ENCODE peak calls at places on chromosomes 16 and 17, in ten cellular contexts. G, J, K, R, A, S, M, E, P and B are unnamed samples. For H3K4me1, the result is how much of the 10 kb centered on the place peaks cover.

GRCh38 chr17:75720656-75721462 is at the start of gene ITGB4:
- DNase-seq in G (no peak), J (no peak), K (peak), R (no peak), A (peak), S (peak), M (no peak), E (no peak), P (peak), B (no peak)

GRCh38 chr17:58232707-58233156 is 5.7 kb upstream of the LPO start:
- DNase-seq in G (no peak), J (no peak), K (no peak), R (no peak), A (no peak), S (no peak), M (no peak), E (peak), P (no peak), B (no peak)

GRCh38 chr17:42814633-42815399 is 9.3 kb downstream of the BECN1 start:
- DNase-seq in G (no peak), J (no peak), K (no peak), R (no peak), A (no peak), S (no peak), M (no peak), E (peak), P (no peak), B (no peak)

GRCh38 chr16:10256855-10257641 is 74.8 kb upstream of the GRIN2A start:
- DNase-seq in G (no peak), J (peak), K (no peak), R (no peak), A (peak), S (peak), M (peak), E (no peak), P (no peak), B (no peak)

GRCh38 chr16:86353934-86354333 is 156.4 kb upstream of the FOXF1 start:
- DNase-seq in G (no peak), J (no peak), K (no peak), R (no peak), A (no peak), S (no peak), M (no peak), E (no peak), P (no peak), B (no peak)

GRCh38 chr16:28898266-28898665 is 20.0 kb downstream of the ATP2A1 start:
- DNase-seq in G (no peak), J (no peak), K (no peak), R (no peak), A (no peak), S (no peak), M (no peak), E (no peak), P (no peak), B (no peak)

GRCh38 chr17:40806131-40806530 is 6.4 kb upstream of the KRT28 start:
- DNase-seq in G (no peak), J (no peak), K (no peak), R (no peak), A (no peak), S (no peak), M (no peak), E (no peak), P (no peak), B (no peak)

GRCh38 chr16:3469736-3470135 is 25.6 kb downstream of the C16orf90 start:
- DNase-seq in G (no peak), J (no peak), K (no peak), R (no peak), A (no peak), S (no peak), M (no peak), E (no peak), P (no peak), B (no peak)

GRCh38 chr16:47046726-47047602 is 73.5 kb upstream of the DNAJA2 start:
- DNase-seq in G (no peak), J (no peak), K (no peak), R (no peak), A (no peak), S (no peak), M (no peak), E (no peak), P (no peak), B (no peak)

GRCh38 chr16:7597677-7598076 is 265.0 kb downstream of the RBFOX1 start:
- DNase-seq in G (no peak), J (no peak), K (no peak), R (no peak), A (no peak), S (no peak), M (no peak), E (no peak), P (no peak), B (no peak)

GRCh38 chr16:81467072-81467471 is 22.5 kb downstream of the CMIP start:
- DNase-seq in G (no peak), J (no peak), K (no peak), R (no peak), A (no peak), S (no peak), M (no peak), E (no peak), P (no peak), B (no peak)

GRCh38 chr17:47994714-47995113 is 23.8 kb downstream of the CDK5RAP3 start:
- DNase-seq in G (no peak), J (no peak), K (no peak), R (no peak), A (no peak), S (no peak), M (no peak), E (no peak), P (no peak), B (no peak)

GRCh38 chr16:60346256-60346655 is 1612.1 kb upstream of the GOT2 start:
- DNase-seq in G (no peak), J (no peak), K (no peak), R (no peak), A (no peak), S (no peak), M (no peak), E (no peak), P (no peak), B (no peak)

GRCh38 chr17:36498560-36499300 is 12.2 kb downstream of the ZNHIT3 start:
- DNase-seq in G (no peak), J (peak), K (no peak), R (no peak), A (no peak), S (peak), M (no peak), E (no peak), P (no peak), B (no peak)

GRCh38 chr17:49647256-49647585 is 30.7 kb downstream of the SPOP start:
- DNase-seq in G (no peak), J (no peak), K (no peak), R (no peak), A (no peak), S (no peak), M (no peak), E (no peak), P (no peak), B (no peak)

GRCh38 chr17:58329035-58329807 is 626 bp upstream of the TSPOAP1 start:
- DNase-seq in G (no peak), J (no peak), K (no peak), R (no peak), A (no peak), S (peak), M (no peak), E (no peak), P (no peak), B (no peak)

GRCh38 chr16:23821467-23821866 is 14.3 kb upstream of the PRKCB start:
- DNase-seq in G (no peak), J (no peak), K (no peak), R (no peak), A (no peak), S (no peak), M (no peak), E (no peak), P (no peak), B (no peak)

GRCh38 chr17:7588553-7589203 is 1.2 kb downstream of the SOX15 start:
- DNase-seq in G (no peak), J (no peak), K (no peak), R (no peak), A (no peak), S (no peak), M (no peak), E (no peak), P (no peak), B (no peak)
- H3K4me3 ChIP-seq in G (peak), J (peak), K (peak), R (peak), A (no peak), S (peak), M (peak), E (no peak), P (peak), B (peak)

GRCh38 chr16:31202402-31203385 is at the start of gene PYCARD:
- DNase-seq in G (peak), J (peak), K (peak), R (no peak), A (no peak), S (peak), M (peak), E (peak), P (no peak), B (no peak)
- TF ChIP-seq POLR2A in G (no peak), J (peak), K (no peak), R (peak), A (peak), S (peak), M (no peak), E (no peak), P (no peak), B (no peak)

GRCh38 chr16:27366687-27367462 is 35.1 kb upstream of the IL21R start:
- DNase-seq in G (no peak), J (no peak), K (no peak), R (no peak), A (no peak), S (no peak), M (no peak), E (no peak), P (no peak), B (no peak)

GRCh38 chr16:27368358-27368722 is 33.6 kb upstream of the IL21R start:
- DNase-seq in G (no peak), J (no peak), K (no peak), R (no peak), A (no peak), S (no peak), M (no peak), E (no peak), P (no peak), B (no peak)

GRCh38 chr16:27365142-27366089 is 36.6 kb upstream of the IL21R start:
- DNase-seq in G (no peak), J (no peak), K (no peak), R (no peak), A (no peak), S (no peak), M (no peak), E (peak), P (no peak), B (no peak)

GRCh38 chr16:27369806-27370205 is 32.2 kb upstream of the IL21R start:
- DNase-seq in G (no peak), J (no peak), K (no peak), R (no peak), A (no peak), S (peak), M (no peak), E (peak), P (no peak), B (no peak)

GRCh38 chr16:27367463-27368357 is 34.3 kb upstream of the IL21R start:
- DNase-seq in G (peak), J (peak), K (peak), R (peak), A (peak), S (peak), M (peak), E (peak), P (peak), B (peak)
- H3K4me1 ChIP-seq in G (under half), J (under half), K (under half), R (under half), A (under half), S (under half), M (under half), E (under half), P (under half), B (under half)

GRCh38 chr17:930258-930657 is 49.3 kb downstream of the NXN start:
- DNase-seq in G (no peak), J (no peak), K (no peak), R (no peak), A (no peak), S (no peak), M (no peak), E (no peak), P (no peak), B (no peak)

GRCh38 chr17:935485-935884 is 44.1 kb downstream of the NXN start:
- DNase-seq in G (no peak), J (no peak), K (no peak), R (no peak), A (no peak), S (no peak), M (no peak), E (no peak), P (peak), B (no peak)

GRCh38 chr17:927611-928461 is 51.7 kb downstream of the NXN start:
- DNase-seq in G (no peak), J (no peak), K (peak), R (no peak), A (peak), S (no peak), M (no peak), E (peak), P (peak), B (no peak)

GRCh38 chr17:929547-929946 is 50.0 kb downstream of the NXN start:
- DNase-seq in G (no peak), J (no peak), K (no peak), R (no peak), A (no peak), S (no peak), M (no peak), E (no peak), P (no peak), B (no peak)

GRCh38 chr17:933168-934083 is 46.1 kb downstream of the NXN start:
- DNase-seq in G (no peak), J (no peak), K (peak), R (no peak), A (peak), S (no peak), M (no peak), E (peak), P (peak), B (no peak)
- H3K4me3 ChIP-seq in G (no peak), J (no peak), K (no peak), R (no peak), A (no peak), S (no peak), M (no peak), E (no peak), P (peak), B (no peak)

GRCh38 chr17:74466111-74466784 is at the start of gene CD300A:
- DNase-seq in G (no peak), J (no peak), K (no peak), R (no peak), A (no peak), S (peak), M (peak), E (no peak), P (no peak), B (peak)
- TF ChIP-seq POLR2A in G (no peak), J (peak), K (no peak), R (no peak), A (no peak), S (no peak), M (no peak), E (no peak), P (no peak), B (peak)